ENCODE peak calls at places on chromosomes 6 and 20, in ten cellular contexts. D is CD4-positive, CD25-positive, alpha-beta regulatory T cell; B is gastrocnemius medialis; F is ascending aorta; M is HL-60; L is Peyer's patch; R is psoas muscle; T is vagina; Y is thoracic aorta; K is caudate nucleus. J is an unnamed sample.

GRCh38 chr20:32528291-32528891 is 56.7 kb downstream of the NOL4L start:
- DNase-seq in Y (no peak), L (no peak), D (peak; percentile 53), M (no peak), K (no peak), F (no peak), R (no peak), T (no peak), B (no peak), J (no peak)

GRCh38 chr20:8389381-8390368 is 257.6 kb downstream of the PLCB1 start:
- DNase-seq in F (no peak), T (no peak), M (peak; percentile 15), L (no peak), B (no peak), D (peak; percentile 39), K (no peak), R (no peak), Y (no peak), J (peak; percentile 66)

GRCh38 chr20:52279667-52280180 is 88.1 kb upstream of the ZFP64 start:
- DNase-seq in M (no peak), Y (no peak), L (no peak), K (no peak), D (no peak), T (no peak), F (no peak), B (no peak), R (no peak), J (peak; percentile 31)

GRCh38 chr20:50389437-50389807 is 120.8 kb upstream of the PTPN1 start:
- DNase-seq in T (no peak), L (no peak), F (peak; percentile 80), R (no peak), D (no peak), K (no peak), Y (no peak), M (no peak), B (no peak), J (no peak)

GRCh38 chr6:166008441-166009369 is 158.9 kb downstream of the TBXT start:
- DNase-seq in K (peak; percentile 31), T (no peak), F (no peak), D (no peak), B (no peak), Y (no peak), M (no peak), L (no peak), R (no peak), J (peak; percentile 59)

GRCh38 chr6:138765896-138766487 is 7.6 kb upstream of the CCDC28A start:
- DNase-seq in F (no peak), K (no peak), R (no peak), M (peak; percentile 10), B (no peak), T (no peak), L (no peak), D (peak; percentile 55), Y (no peak), J (peak; percentile 49)

GRCh38 chr20:16708590-16708989 is 21.2 kb upstream of the SNRPB2 start:
- DNase-seq in D (no peak), K (no peak), B (no peak), T (no peak), Y (no peak), L (no peak), R (no peak), M (no peak), F (no peak), J (no peak)

GRCh38 chr20:53322651-53323050 is 271.0 kb downstream of the ZNF217 start:
- DNase-seq in T (no peak), B (no peak), R (no peak), F (no peak), L (no peak), D (peak; percentile 8), M (no peak), K (no peak), Y (no peak), J (no peak)

GRCh38 chr20:3970016-3970415 is 45.3 kb downstream of the RNF24 start:
- DNase-seq in T (no peak), M (no peak), R (no peak), K (no peak), Y (no peak), D (no peak), F (no peak), L (no peak), B (no peak), J (peak; percentile 64)

GRCh38 chr20:58669287-58670006 is 18.4 kb downstream of the STX16 start:
- DNase-seq in F (no peak), Y (no peak), K (no peak), T (no peak), L (no peak), R (no peak), D (no peak), M (no peak), B (no peak), J (no peak)

GRCh38 chr6:31497595-31498476 is at the start of gene MICB:
- DNase-seq in L (peak; percentile 94), K (peak; percentile 5), D (peak; percentile 91), T (no peak), F (peak; percentile 87), Y (peak; percentile 56), B (peak; percentile 62), R (peak; percentile 77), M (peak; percentile 78), J (peak; percentile 73)

GRCh38 chr20:3452690-3453089 is 18.1 kb upstream of the ATRN start:
- DNase-seq in K (no peak), R (no peak), F (no peak), Y (no peak), M (no peak), T (no peak), L (no peak), D (no peak), B (no peak), J (no peak)

GRCh38 chr20:60117040-60117439 is 158.8 kb downstream of the CDH26 start:
- DNase-seq in B (peak; percentile 36), R (no peak), K (no peak), Y (no peak), D (no peak), T (no peak), L (no peak), F (no peak), M (no peak), J (no peak)

GRCh38 chr20:60116128-60116909 is 158.1 kb downstream of the CDH26 start:
- DNase-seq in D (no peak), B (no peak), M (no peak), K (no peak), L (no peak), R (no peak), F (no peak), Y (no peak), T (no peak), J (no peak)

GRCh38 chr20:60113771-60114170 is 155.5 kb downstream of the CDH26 start:
- DNase-seq in T (no peak), Y (no peak), F (no peak), L (no peak), D (no peak), M (peak; percentile 80), R (no peak), B (no peak), K (no peak), J (no peak)

GRCh38 chr20:60113024-60113724 is 155.0 kb downstream of the CDH26 start:
- DNase-seq in M (peak; percentile 86), K (no peak), F (no peak), Y (no peak), L (no peak), T (no peak), D (no peak), B (no peak), R (no peak), J (no peak)

DNA sequence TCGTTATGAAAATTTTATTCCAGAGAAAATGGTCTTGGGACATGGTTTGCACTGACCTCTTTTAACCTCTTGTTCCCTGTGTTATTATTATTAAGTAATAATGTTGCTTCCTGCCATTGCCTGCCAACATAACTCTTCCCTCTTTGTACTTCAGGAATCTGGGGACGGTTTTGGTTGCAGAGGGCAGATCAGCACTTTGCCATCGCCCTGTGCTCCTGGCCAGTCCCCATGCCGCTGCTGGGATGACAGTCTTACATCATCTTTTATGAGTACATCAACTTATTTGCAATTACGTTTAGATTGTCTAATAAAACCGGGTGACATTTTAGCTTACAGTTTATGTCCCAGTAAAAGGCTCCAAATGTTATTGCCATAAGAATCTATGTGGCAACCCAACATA is 157.2 kb downstream of the CDH26 start:
- DNase-seq in R (no peak), M (no peak), D (no peak), K (no peak), B (peak; percentile 22), T (no peak), L (no peak), F (no peak), Y (no peak), J (no peak)
- H3K27ac ChIP-seq in R (no peak overlapping the region), M (no peak overlapping the region), D (no peak overlapping the region), K (no peak overlapping the region), B (no peak overlapping the region), T (peak overlapping the region; percentile 33), L (no peak overlapping the region), F (no peak overlapping the region), Y (no peak overlapping the region), J (no peak overlapping the region)

GRCh38 chr20:14960837-14961236 is 623.4 kb upstream of the FLRT3 start:
- DNase-seq in R (no peak), F (no peak), B (no peak), K (no peak), L (no peak), M (no peak), Y (no peak), T (no peak), D (no peak), J (no peak)
- H3K27ac ChIP-seq in R (no peak overlapping the region), F (no peak overlapping the region), B (no peak overlapping the region), K (no peak overlapping the region), L (no peak overlapping the region), M (no peak overlapping the region), Y (no peak overlapping the region), T (no peak overlapping the region), D (no peak overlapping the region), J (no peak overlapping the region)

GRCh38 chr6:142376115-142376514 is 74.3 kb downstream of the ADGRG6 start:
- DNase-seq in B (no peak), M (no peak), R (no peak), F (no peak), Y (no peak), D (no peak), T (no peak), L (no peak), K (no peak), J (no peak)
- H3K27ac ChIP-seq in B (no peak overlapping the region), M (no peak overlapping the region), R (no peak overlapping the region), F (no peak overlapping the region), Y (no peak overlapping the region), D (no peak overlapping the region), T (no peak overlapping the region), L (no peak overlapping the region), K (no peak overlapping the region), J (peak overlapping the region; percentile 71)

DNA sequence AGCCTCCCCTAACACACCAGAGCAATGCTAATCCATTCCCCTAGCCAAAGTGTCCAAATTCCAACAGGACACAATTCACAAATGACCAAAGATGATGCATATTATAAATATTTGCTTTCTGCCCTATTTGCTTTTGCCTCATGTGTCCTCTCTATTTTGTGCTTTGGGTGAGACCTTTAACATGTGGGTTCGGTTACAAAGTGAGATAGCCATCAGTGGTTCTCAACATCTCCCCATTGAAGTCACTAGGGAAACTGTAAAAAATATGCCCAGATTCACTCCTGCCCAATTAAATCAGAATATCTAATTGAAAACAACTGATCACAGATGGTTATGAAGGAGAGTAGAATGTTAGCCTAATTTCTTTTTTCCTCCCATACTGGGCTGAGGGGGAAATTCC is 159.2 kb downstream of the MTFR2 start:
- DNase-seq in B (no peak), D (peak; percentile 2), M (no peak), F (no peak), L (no peak), T (no peak), K (no peak), R (no peak), Y (no peak), J (no peak)
- H3K27ac ChIP-seq in B (no peak overlapping the region), D (no peak overlapping the region), M (no peak overlapping the region), F (no peak overlapping the region), L (no peak overlapping the region), T (no peak overlapping the region), K (no peak overlapping the region), R (no peak overlapping the region), Y (no peak overlapping the region), J (no peak overlapping the region)

GRCh38 chr6:82197784-82198183 is 49.8 kb downstream of the IBTK start:
- DNase-seq in K (no peak), D (no peak), L (no peak), T (no peak), F (no peak), Y (no peak), B (no peak), R (no peak), M (no peak), J (no peak)
- H3K27ac ChIP-seq in K (no peak overlapping the region), D (no peak overlapping the region), L (no peak overlapping the region), T (no peak overlapping the region), F (no peak overlapping the region), Y (no peak overlapping the region), B (no peak overlapping the region), R (no peak overlapping the region), M (no peak overlapping the region), J (no peak overlapping the region)